ENCODE peak calls at places on chromosomes 13 and 19, in four cellular contexts. Z is neural progenitor cell, R is uterus, X is heart right ventricle. S is an unnamed sample.
A peak's percentile ranks its signal among the peaks of the same experiment; 100 is the strongest.

GRCh38 chr13:112760931-112761330 is 71.1 kb downstream of the ATP11A start:
- DNase-seq in Z (no peak), R (no peak), X (no peak), S (no peak)

GRCh38 chr19:50330365-50331078 is 1.3 kb upstream of the KCNC3 start:
- DNase-seq in Z (peak; percentile 98), R (peak; percentile 18), X (peak; percentile 73), S (peak; percentile 98)

GRCh38 chr19:31127132-31127967 is 221.9 kb downstream of the TSHZ3 start:
- DNase-seq in Z (no peak), R (peak; percentile 19), X (no peak), S (no peak)

GRCh38 chr19:31548941-31549340 is 199.7 kb upstream of the TSHZ3 start:
- DNase-seq in Z (peak; percentile 42), R (no peak), X (no peak), S (peak; percentile 53)

GRCh38 chr13:37453246-37453645 is 145.3 kb downstream of the POSTN start:
- DNase-seq in Z (no peak), R (no peak), X (no peak), S (no peak)

GRCh38 chr19:56126983-56127780 is 6.1 kb upstream of the ZNF787 start:
- DNase-seq in Z (no peak), R (no peak), X (no peak), S (peak; percentile 72)

GRCh38 chr13:45108716-45109706 is 11.3 kb upstream of the GTF2F2 start:
- DNase-seq in Z (no peak), R (no peak), X (no peak), S (peak; percentile 67)

GRCh38 chr13:113089693-113090414 is 15.7 kb upstream of the F7 start:
- DNase-seq in Z (no peak), R (no peak), X (no peak), S (peak; percentile 90)

GRCh38 chr19:3338541-3339181 is 27.7 kb upstream of the NFIC start:
- DNase-seq in Z (no peak), R (no peak), X (no peak), S (no peak)

GRCh38 chr19:7120499-7120898 is 51.0 kb downstream of the ZNF557 start:
- DNase-seq in Z (no peak), R (no peak), X (no peak), S (no peak)

GRCh38 chr19:27746691-27747380 is 1466.1 kb downstream of the UQCRFS1 start:
- DNase-seq in Z (peak; percentile 66), R (no peak), X (peak; percentile 34), S (peak; percentile 71)

GRCh38 chr19:44620667-44621066 is 7.3 kb downstream of the IGSF23 start:
- DNase-seq in Z (no peak), R (no peak), X (no peak), S (no peak)

GRCh38 chr13:29698106-29698505 is 102.6 kb upstream of the SLC7A1 start:
- DNase-seq in Z (no peak), R (no peak), X (no peak), S (no peak)

GRCh38 chr19:12994701-12995595 is at the start of gene NFIX:
- DNase-seq in Z (peak; percentile 89), R (peak; percentile 77), X (peak; percentile 77), S (no peak)

GRCh38 chr19:17340302-17340870 is 3.0 kb downstream of the GTPBP3 start:
- DNase-seq in Z (peak; percentile 49), R (no peak), X (no peak), S (peak; percentile 91)

GRCh38 chr13:36352350-36352749 is 6.2 kb upstream of the SPART start:
- DNase-seq in Z (no peak), R (no peak), X (no peak), S (no peak)
- H3K4me3 ChIP-seq in Z (no peak overlapping the region), R (no peak overlapping the region), X (no peak overlapping the region), S (no peak overlapping the region)

DNA sequence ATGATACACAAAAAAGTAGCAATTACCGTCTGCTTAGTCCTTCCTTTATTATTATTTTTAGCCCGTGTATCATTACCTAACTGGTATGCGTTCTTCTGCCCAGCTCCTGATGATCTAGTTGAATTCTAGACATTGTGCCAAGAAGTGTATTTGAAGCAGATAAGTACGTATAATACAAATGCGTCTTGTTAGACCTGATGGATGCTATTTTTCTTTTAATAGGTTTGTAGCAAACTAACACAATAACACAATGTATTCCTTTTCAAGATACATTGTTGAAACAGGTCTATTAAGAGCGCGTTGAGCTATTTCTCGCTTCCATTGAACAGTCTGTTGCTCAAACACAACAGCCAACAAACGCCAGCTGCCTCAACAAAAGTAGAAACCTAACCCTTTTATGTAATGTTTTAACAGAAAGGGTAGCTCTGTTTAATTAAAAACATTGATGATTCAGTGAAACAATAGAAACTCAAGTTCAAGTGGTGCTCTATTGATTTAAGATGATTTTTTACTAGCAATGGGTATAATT is 14.7 kb downstream of the ZIC2 start:
- DNase-seq in Z (peak; percentile 57), R (no peak), X (no peak), S (no peak)
- H3K27me3 ChIP-seq in Z (peaks cover 72% of the 10 kb centered on the region), R (peaks cover 70% of the 10 kb centered on the region), X (peaks cover 100% of the 10 kb centered on the region), S (peaks cover 55% of the 10 kb centered on the region)

DNA sequence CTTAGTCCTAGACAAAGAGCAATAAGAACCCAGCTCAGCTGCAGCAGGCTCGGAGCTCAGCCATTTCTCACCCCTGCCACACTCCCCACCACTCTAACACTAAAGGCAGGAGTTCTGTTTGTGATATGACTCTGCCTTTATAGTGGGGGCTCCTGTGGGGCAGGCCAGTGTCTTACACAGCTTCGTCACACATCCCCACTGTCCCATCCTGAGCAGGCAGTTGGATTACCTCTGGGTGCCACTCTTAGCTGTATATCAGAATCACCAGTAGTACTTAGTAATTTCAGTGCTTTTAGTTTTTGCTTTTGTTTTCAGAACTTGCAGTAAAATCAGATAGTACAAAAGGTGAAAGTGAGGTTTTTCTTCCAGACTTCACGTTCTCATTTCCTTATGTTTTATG is 16.8 kb downstream of the SAMD4B start:
- DNase-seq in Z (no peak), R (no peak), X (no peak), S (no peak)
- H3K4me3 ChIP-seq in Z (no peak overlapping the region), R (no peak overlapping the region), X (no peak overlapping the region), S (no peak overlapping the region)

GRCh38 chr19:5865772-5866171 is 4.6 kb downstream of the FUT5 start:
- DNase-seq in Z (no peak), R (no peak), X (no peak), S (peak; percentile 37)

GRCh38 chr19:5863030-5863665 is 7.2 kb downstream of the FUT5 start:
- DNase-seq in Z (no peak), R (no peak), X (no peak), S (peak; percentile 30)

GRCh38 chr19:5867201-5868136 is 2.9 kb downstream of the FUT5 start:
- DNase-seq in Z (no peak), R (no peak), X (no peak), S (peak; percentile 45)

GRCh38 chr19:5864725-5865486 is 5.4 kb downstream of the FUT5 start:
- DNase-seq in Z (no peak), R (no peak), X (no peak), S (peak; percentile 69)

GRCh38 chr19:5864013-5864720 is 6.2 kb downstream of the FUT5 start:
- DNase-seq in Z (no peak), R (no peak), X (no peak), S (no peak)
- H3K27me3 ChIP-seq in Z (no peaks in the 10 kb centered on the region), R (no peaks in the 10 kb centered on the region), X (no peaks in the 10 kb centered on the region), S (no peaks in the 10 kb centered on the region)

DNA sequence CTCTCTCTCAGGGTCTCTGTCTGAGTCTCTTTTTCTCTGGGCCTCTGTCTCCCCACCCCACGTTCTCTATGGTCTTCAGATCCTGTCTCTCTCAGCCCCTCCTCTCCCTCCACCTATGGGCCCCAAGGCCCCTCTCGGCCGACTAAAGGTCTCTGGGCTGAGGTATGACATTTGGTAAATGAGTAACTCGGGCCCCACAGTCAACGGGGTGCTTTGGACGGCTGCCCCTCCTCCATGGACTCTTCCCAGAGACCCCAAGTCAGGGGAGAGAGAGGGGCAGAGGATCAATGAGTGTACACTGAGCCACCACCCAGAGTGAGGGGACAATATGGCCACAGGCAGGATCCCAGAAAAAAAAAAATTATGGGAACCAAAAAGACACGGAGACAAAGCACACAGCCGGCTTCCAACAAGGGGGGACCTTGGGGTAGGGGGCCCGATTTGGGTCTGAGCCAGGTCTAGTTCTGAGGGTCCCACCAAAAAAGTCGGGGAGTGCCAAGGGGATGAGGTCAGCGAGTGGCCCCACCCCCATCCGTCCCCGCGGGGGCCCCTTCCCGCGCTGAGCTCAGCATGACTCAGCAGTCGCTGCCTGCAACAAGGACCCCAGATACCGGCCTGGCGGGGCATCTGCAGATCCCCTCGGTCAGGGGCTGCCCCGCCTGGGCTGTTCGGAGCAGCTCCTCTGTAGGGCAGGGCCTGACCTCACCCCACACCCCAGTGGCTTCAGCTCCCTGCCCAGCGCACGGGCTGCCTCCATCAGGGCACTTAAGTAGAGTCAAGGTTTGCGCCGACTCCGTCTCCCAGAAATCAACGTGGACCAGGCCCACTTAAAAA is 1.5 kb upstream of the FTL start:
- DNase-seq in Z (peak; percentile 73), R (peak; percentile 87), X (peak; percentile 82), S (peak; percentile 94)
- H3K4me3 ChIP-seq in Z (peak overlapping the region; percentile 23), R (peak overlapping the region; percentile 12), X (peak overlapping the region; percentile 68), S (peak overlapping the region; percentile 47)

GRCh38 chr19:19538767-19539166 is 702 bp downstream of the CILP2 start:
- DNase-seq in Z (no peak), R (no peak), X (no peak), S (no peak)

GRCh38 chr19:19535311-19536191 is 2.5 kb upstream of the CILP2 start:
- DNase-seq in Z (no peak), R (no peak), X (no peak), S (no peak)

GRCh38 chr19:19539738-19540703 is 2.0 kb downstream of the CILP2 start:
- DNase-seq in Z (peak; percentile 59), R (peak; percentile 33), X (peak; percentile 45), S (peak; percentile 97)

GRCh38 chr19:19537321-19538048 is 580 bp upstream of the CILP2 start:
- DNase-seq in Z (no peak), R (no peak), X (no peak), S (peak; percentile 83)

DNA sequence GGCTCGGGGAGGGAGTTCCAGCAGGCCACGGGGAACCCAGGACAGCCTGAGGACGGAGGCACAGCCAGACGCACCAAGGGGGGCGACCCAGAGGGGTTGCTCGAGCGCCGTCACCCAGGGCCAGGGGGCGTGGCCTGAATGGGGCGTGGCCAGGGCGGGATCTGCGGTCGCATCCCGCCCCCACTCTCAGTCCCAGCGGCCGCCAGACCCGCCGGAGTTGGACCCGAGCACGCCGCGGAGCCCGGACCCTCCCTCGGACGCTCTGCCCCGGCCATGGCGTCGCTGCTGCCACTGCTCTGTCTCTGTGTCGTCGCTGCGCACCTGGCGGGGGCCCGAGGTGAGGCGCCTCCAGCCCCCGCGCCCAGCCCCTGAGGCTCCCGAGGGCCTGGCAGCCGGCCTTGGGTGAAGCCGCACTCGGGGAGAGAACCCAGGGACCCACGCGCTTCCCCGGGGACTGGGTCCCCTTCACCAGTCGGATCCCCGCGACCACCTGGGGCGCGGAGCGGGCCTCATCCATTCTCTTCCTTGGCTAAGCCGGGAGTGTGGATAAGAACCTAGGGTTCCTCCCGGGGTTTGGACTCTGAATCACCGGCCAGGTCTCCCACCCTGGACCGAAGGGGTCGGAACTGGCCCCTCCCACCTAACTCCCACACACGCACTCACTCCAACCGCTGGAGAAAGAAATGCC is at the start of gene CILP2:
- DNase-seq in Z (peak; percentile 86), R (no peak), X (no peak), S (peak; percentile 99)
- H3K27me3 ChIP-seq in Z (peaks cover 48% of the 10 kb centered on the region), R (peaks cover 19% of the 10 kb centered on the region), X (peaks cover 64% of the 10 kb centered on the region), S (peaks cover 27% of the 10 kb centered on the region)

GRCh38 chr13:80604094-80604493 is 263.2 kb upstream of the SPRY2 start:
- DNase-seq in Z (peak; percentile 4), R (no peak), X (peak; percentile 39), S (no peak)
- H3K4me3 ChIP-seq in Z (no peak overlapping the region), R (no peak overlapping the region), X (no peak overlapping the region), S (no peak overlapping the region)